ENCODE peak calls at places on chromosome 19, in eight cellular contexts. Y is IMR-90, R is kidney, W is tibial nerve, I is AG04450, Q is PC-3, T is astrocyte of the spinal cord, C is tibial artery. H is an unnamed sample.

GRCh38 chr19:30076751-30077670 is 135.0 kb downstream of the URI1 start:
- DNase-seq in Y (no peak), Q (no peak), I (no peak), T (no peak), R (peak; percentile 43), W (no peak), C (no peak), H (no peak)

GRCh38 chr19:51417107-51417806 is at the start of gene SIGLEC10:
- DNase-seq in C (peak; percentile 26), Q (peak; percentile 46), T (no peak), I (no peak), Y (no peak), W (no peak), R (peak; percentile 80), H (peak; percentile 86)

GRCh38 chr19:13843104-13843921 is 33.6 kb upstream of the NANOS3 start:
- DNase-seq in W (no peak), Y (peak; percentile 47), Q (peak; percentile 92), C (no peak), I (no peak), R (peak; percentile 94), T (peak; percentile 37), H (no peak)

GRCh38 chr19:44603201-44603945 is 10.0 kb upstream of the IGSF23 start:
- DNase-seq in T (peak; percentile 73), Y (peak; percentile 99), R (no peak), W (no peak), Q (peak; percentile 48), C (no peak), I (peak; percentile 93), H (no peak)

GRCh38 chr19:10228925-10229324 is 2.2 kb downstream of the S1PR2 start:
- DNase-seq in R (no peak), I (no peak), T (no peak), Y (peak; percentile 41), W (no peak), C (no peak), Q (peak; percentile 39), H (peak; percentile 73)

GRCh38 chr19:47723573-47723923 is 10.3 kb downstream of the EHD2 start:
- DNase-seq in R (peak; percentile 84), Y (peak; percentile 95), C (peak; percentile 82), I (no peak), T (peak; percentile 88), W (no peak), Q (peak; percentile 64), H (no peak)

GRCh38 chr19:29644179-29644578 is 21.1 kb upstream of the PLEKHF1 start:
- DNase-seq in I (no peak), Q (no peak), T (no peak), R (no peak), Y (no peak), W (no peak), C (no peak), H (no peak)

GRCh38 chr19:54434862-54435174 is 14.2 kb upstream of the LENG8 start:
- DNase-seq in T (no peak), Y (no peak), R (peak; percentile 61), I (no peak), Q (no peak), C (no peak), W (no peak), H (no peak)

GRCh38 chr19:18086590-18087138 is at the start of gene IL12RB1:
- DNase-seq in T (no peak), Y (no peak), C (no peak), W (no peak), R (no peak), Q (no peak), I (no peak), H (peak; percentile 76)
- TF ChIP-seq CTCF in T (no peak), Y (no peak), C (no peak), W (no peak), R (no peak), Q (no peak), I (no peak), H (no peak)

GRCh38 chr19:17968376-17968775 is 1.5 kb downstream of the KCNN1 start:
- DNase-seq in T (no peak), R (no peak), W (no peak), Q (no peak), C (no peak), I (no peak), Y (no peak), H (no peak)

GRCh38 chr19:17966115-17966455 is 822 bp upstream of the KCNN1 start:
- DNase-seq in R (no peak), I (no peak), T (no peak), Q (no peak), C (no peak), Y (no peak), W (no peak), H (no peak)

GRCh38 chr19:17967258-17968051 is 548 bp downstream of the KCNN1 start:
- DNase-seq in I (no peak), W (no peak), T (no peak), Y (no peak), C (no peak), R (no peak), Q (no peak), H (no peak)

GRCh38 chr19:17965370-17966114 is 1.4 kb upstream of the KCNN1 start:
- DNase-seq in I (no peak), Q (no peak), C (no peak), Y (no peak), W (no peak), R (no peak), T (no peak), H (no peak)

GRCh38 chr19:17966497-17967257 is at the start of gene KCNN1:
- DNase-seq in T (no peak), Q (no peak), Y (no peak), I (no peak), C (no peak), W (no peak), R (no peak), H (no peak)
- H3K4me3 ChIP-seq in T (no peak within 1 kb of the TSS), Q (no peak within 1 kb of the TSS), Y (peak within 1 kb of the TSS; percentile 27), I (peak within 1 kb of the TSS; percentile 10), C (no peak within 1 kb of the TSS), W (no peak within 1 kb of the TSS), R (peak within 1 kb of the TSS; percentile 29), H (no peak within 1 kb of the TSS)

GRCh38 chr19:1650627-1651009 is 1.8 kb downstream of the TCF3 start:
- DNase-seq in I (no peak), T (peak; percentile 28), Y (peak; percentile 7), C (peak; percentile 23), W (no peak), Q (no peak), R (no peak), H (peak; percentile 68)
- TF ChIP-seq CTCF in I (peak; percentile 6), T (peak; percentile 22), Y (peak; percentile 10), C (no peak), W (peak; percentile 11), Q (no peak), R (no peak), H (peak; percentile 12)

DNA sequence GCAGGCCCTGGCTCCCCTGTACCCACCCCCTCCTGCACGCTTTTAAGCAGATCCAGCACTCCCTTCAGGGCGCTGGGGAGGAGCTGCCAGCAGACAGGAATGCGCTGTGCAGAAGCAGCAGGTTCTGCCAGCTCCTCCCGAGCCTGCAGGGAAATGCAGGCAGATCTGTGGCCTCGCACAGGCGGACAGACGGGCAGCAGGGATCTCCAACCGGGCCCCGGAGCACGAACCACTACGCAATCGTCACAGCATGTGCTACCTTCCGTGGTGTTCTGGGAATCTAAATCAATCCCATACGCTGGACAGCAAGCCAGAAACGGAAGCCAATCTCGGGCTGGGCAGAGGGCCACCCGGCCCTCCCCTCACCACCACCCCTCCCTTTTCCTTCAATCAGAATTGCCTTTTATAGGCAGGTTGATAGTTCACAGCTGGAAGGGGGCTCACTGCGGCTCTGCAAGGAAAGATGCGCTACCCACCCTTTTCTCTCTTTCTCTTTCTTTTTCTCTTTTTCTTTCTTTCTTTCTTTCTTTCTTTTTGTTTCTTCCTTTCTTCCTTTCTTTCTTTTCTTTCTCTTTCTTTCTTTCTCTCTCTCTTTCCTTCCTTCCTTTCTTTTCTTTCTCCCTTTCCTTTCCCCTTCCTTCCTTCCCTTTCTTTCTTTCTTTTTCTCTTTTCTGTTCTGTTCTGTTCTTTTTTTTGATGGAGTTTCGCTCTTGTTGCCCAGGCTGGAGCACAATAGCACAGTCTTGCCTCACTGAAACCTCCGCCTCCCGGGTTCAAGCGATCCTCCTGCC is 99.9 kb downstream of the GNG7 start:
- DNase-seq in W (peak; percentile 61), C (peak; percentile 92), Q (peak; percentile 48), Y (peak; percentile 81), T (peak; percentile 97), I (peak; percentile 80), R (peak; percentile 93), H (no peak)
- H3K4me3 ChIP-seq in W (peak overlapping the region; percentile 28), C (peak overlapping the region; percentile 42), Q (peak overlapping the region; percentile 44), Y (peak overlapping the region; percentile 6), T (no peak overlapping the region), I (peak overlapping the region; percentile 31), R (peak overlapping the region; percentile 52), H (no peak overlapping the region)

GRCh38 chr19:15977193-15977592 is 28.4 kb downstream of the OR10H4 start:
- DNase-seq in W (no peak), C (no peak), Q (no peak), R (no peak), T (no peak), I (no peak), Y (no peak), H (no peak)

GRCh38 chr19:15971217-15971616 is 22.4 kb downstream of the OR10H4 start:
- DNase-seq in Y (no peak), W (no peak), Q (no peak), T (no peak), R (no peak), I (no peak), C (no peak), H (peak; percentile 5)
- TF ChIP-seq CTCF in Y (no peak), W (no peak), Q (peak; percentile 29), T (no peak), R (no peak), I (no peak), C (no peak), H (no peak)

GRCh38 chr19:18432275-18433038 is 5.5 kb downstream of the ISYNA1 start:
- DNase-seq in T (no peak), I (no peak), C (no peak), Y (no peak), W (no peak), R (no peak), Q (no peak), H (no peak)
- H3K4me3 ChIP-seq in T (no peak overlapping the region), I (no peak overlapping the region), C (peak overlapping the region; percentile 50), Y (no peak overlapping the region), W (no peak overlapping the region), R (peak overlapping the region; percentile 37), Q (no peak overlapping the region), H (peak overlapping the region; percentile 88)